ENCODE peak calls at places on chromosomes 16 and 17, in five cellular contexts. C is K562, M is H1, H is GM12878, L is HepG2. Z is an unnamed sample.

GRCh38 chr17:64240741-64241347 is 22.2 kb downstream of the TEX2 start:
- DNase-seq in M (no peak), H (no peak), L (no peak), C (no peak), Z (no peak)

GRCh38 chr16:78570409-78571141 is 471.1 kb downstream of the WWOX start:
- DNase-seq in L (no peak), C (no peak), H (no peak), M (no peak), Z (no peak)

GRCh38 chr17:27524594-27524993 is 68.3 kb downstream of the KSR1 start:
- DNase-seq in L (no peak), H (no peak), M (no peak), C (no peak), Z (no peak)

GRCh38 chr17:61389670-61390478 is 9.8 kb upstream of the TBX2 start:
- DNase-seq in L (no peak), H (no peak), M (peak; percentile 92), C (peak; percentile 66), Z (peak; percentile 74)

GRCh38 chr17:32283745-32284207 is 18.1 kb downstream of the RHBDL3 start:
- DNase-seq in H (no peak), L (no peak), M (no peak), C (no peak), Z (no peak)

GRCh38 chr16:8641671-8642070 is 20.2 kb downstream of the METTL22 start:
- DNase-seq in L (no peak), H (no peak), C (no peak), M (no peak), Z (no peak)

GRCh38 chr17:16980813-16981731 is 9.2 kb upstream of the TNFRSF13B start:
- DNase-seq in C (no peak), H (peak; percentile 84), L (no peak), M (peak; percentile 43), Z (no peak)

GRCh38 chr16:50548659-50549560 is 714 bp downstream of the NKD1 start:
- DNase-seq in H (no peak), L (no peak), C (peak; percentile 19), M (no peak), Z (no peak)

GRCh38 chr16:84841787-84842300 is 22.1 kb downstream of the CRISPLD2 start:
- DNase-seq in L (no peak), C (no peak), H (no peak), M (peak; percentile 90), Z (peak; percentile 97)

GRCh38 chr16:88807142-88807625 is 3.6 kb downstream of the CDT1 start:
- DNase-seq in C (no peak), L (no peak), M (no peak), H (no peak), Z (no peak)
- TF ChIP-seq JUND in C (no peak), L (no peak), M (no peak), H (no peak), Z (no peak)

DNA sequence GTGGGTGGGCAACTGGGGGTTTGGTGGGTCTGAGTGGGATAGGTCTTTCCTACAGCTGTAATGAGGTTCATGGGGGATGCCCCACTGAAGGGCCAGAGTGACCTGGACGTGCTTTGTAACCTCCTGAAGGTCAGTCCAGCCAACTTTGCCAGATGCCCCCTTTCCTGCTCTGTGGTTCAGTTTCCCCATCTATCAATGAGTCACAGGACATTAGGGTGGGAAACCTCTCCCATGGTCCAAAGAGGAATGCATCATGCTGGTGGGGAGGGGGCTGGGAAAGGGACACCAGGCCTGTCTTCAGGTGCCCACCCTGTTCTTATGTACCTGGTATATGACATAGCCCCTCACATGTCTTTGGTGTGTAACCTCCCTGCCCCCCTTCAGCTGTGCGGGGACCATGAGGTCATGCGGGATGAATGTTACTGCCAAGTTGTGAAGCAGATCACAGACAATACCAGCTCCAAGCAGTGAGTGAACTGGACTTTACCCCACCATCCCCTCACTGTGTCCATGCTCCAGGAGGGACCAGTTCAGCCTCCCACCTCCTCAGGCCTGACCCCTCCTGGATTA is 24.0 kb upstream of the ALKBH5 start:
- DNase-seq in M (no peak), H (no peak), C (no peak), L (no peak), Z (no peak)
- TF ChIP-seq JUND in M (no peak), H (no peak), C (no peak), L (no peak), Z (no peak)

GRCh38 chr17:6752068-6752909 is 3.6 kb upstream of the XAF1 start:
- DNase-seq in M (no peak), C (no peak), L (peak; percentile 81), H (no peak), Z (no peak)
- TF ChIP-seq JUND in M (no peak), C (no peak), L (no peak), H (no peak), Z (no peak)

DNA sequence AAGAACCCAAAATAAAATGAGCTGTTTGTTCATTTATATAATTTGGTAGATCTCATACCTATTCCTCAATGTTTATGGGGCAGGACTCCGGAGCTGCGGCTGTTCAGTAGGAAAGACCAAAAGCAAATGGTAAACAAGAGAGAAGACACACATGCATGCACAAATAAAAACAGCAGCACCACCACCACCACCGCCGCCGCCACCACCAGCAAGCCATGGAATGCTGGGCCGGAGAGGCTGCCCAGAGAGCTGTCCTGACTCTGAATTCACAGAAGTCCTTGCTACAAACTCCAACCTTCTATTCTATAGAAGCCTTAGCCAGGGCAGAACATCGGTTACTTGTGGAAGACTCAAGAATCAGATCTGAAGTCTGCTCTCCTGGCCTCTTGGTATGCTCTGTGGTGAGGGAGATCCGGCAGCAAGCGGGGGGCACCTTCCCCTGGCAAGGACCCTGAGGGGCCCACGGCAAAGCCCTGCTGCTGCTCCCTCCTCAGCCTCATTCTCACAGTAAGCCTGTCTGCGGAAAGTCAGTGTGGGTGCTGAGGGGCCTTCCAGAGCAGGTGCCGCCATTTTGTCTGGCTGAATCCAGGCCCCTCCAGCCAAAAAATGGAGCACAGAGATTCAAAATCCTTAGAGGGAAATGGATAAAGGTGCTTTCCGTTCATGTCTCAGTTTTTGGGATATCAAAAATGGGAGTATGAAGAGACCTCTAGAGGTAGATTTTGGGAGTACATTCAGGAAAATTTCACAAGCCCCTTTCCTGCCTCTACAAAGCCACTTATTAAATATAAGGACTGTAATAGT is 6.4 kb upstream of the FOXJ1 start:
- DNase-seq in L (peak; percentile 45), H (no peak), C (no peak), M (no peak), Z (no peak)
- TF ChIP-seq JUND in L (no peak), H (no peak), C (no peak), M (no peak), Z (no peak)

Z was measured in T47D.